ENCODE peak calls at places on chromosomes 1 and 21, in ten cellular contexts. I is GM12878; S is HuH-7.5; P is COLO829; Q is Caki2; V is fibroblast of pulmonary artery; O is activated CD4-positive, alpha-beta T cell treated with anti-CD3 and anti-CD28 coated beads, Interleukin-2, amount 50 U/mL, for 4 hours; N is ELR; Y is mesenchymal stem cell; E is T-cell. C is an unnamed sample.

GRCh38 chr1:115057661-115058249 is 28.1 kb downstream of the TSHB start:
- DNase-seq in I (no peak), S (no peak), P (no peak), Q (no peak), V (no peak), O (no peak), N (no peak), Y (no peak), E (no peak), C (no peak)

GRCh38 chr1:98870959-98871903 is 133.4 kb downstream of the PLPPR5 start:
- DNase-seq in I (peak; percentile 73), S (no peak), P (no peak), Q (no peak), V (peak; percentile 1), O (peak; percentile 12), N (peak; percentile 10), Y (no peak), E (peak; percentile 42), C (peak; percentile 70)

GRCh38 chr1:36536727-36537126 is 54.0 kb upstream of the CSF3R start:
- DNase-seq in I (no peak), S (no peak), P (no peak), Q (no peak), V (no peak), O (no peak), N (no peak), Y (no peak), E (no peak), C (no peak)

GRCh38 chr1:156944848-156945247 is 24.4 kb downstream of the LRRC71 start:
- DNase-seq in I (no peak), S (no peak), P (no peak), Q (no peak), V (no peak), O (no peak), N (no peak), Y (no peak), E (no peak), C (no peak)

GRCh38 chr1:220788146-220788545 is 1.4 kb downstream of the MTARC1 start:
- DNase-seq in I (no peak), S (no peak), P (no peak), Q (no peak), V (no peak), O (no peak), N (no peak), Y (no peak), E (no peak), C (no peak)

GRCh38 chr21:44552136-44552535 is 831 bp upstream of the KRTAP10-2 start:
- DNase-seq in I (no peak), S (no peak), P (no peak), Q (no peak), V (no peak), O (no peak), N (no peak), Y (no peak), E (no peak), C (no peak)

GRCh38 chr1:58922302-58923089 is 138.6 kb upstream of the JUN start:
- DNase-seq in I (peak; percentile 50), S (no peak), P (no peak), Q (peak; percentile 56), V (peak; percentile 63), O (no peak), N (no peak), Y (peak; percentile 73), E (peak; percentile 48), C (peak; percentile 87)

GRCh38 chr21:45575993-45576837 is 34.0 kb upstream of the SLC19A1 start:
- DNase-seq in I (no peak), S (no peak), P (no peak), Q (no peak), V (no peak), O (no peak), N (no peak), Y (no peak), E (no peak), C (no peak)

GRCh38 chr1:6412896-6413295 is 6.8 kb downstream of the HES2 start:
- DNase-seq in I (no peak), S (peak; percentile 29), P (no peak), Q (peak; percentile 57), V (peak; percentile 21), O (no peak), N (peak; percentile 38), Y (no peak), E (no peak), C (no peak)

GRCh38 chr1:156516821-156517220 is 16.2 kb upstream of the MEF2D start:
- DNase-seq in I (no peak), S (no peak), P (no peak), Q (no peak), V (no peak), O (no peak), N (no peak), Y (no peak), E (no peak), C (no peak)

GRCh38 chr21:46038341-46038829 is 56.8 kb downstream of the COL6A1 start:
- DNase-seq in I (no peak), S (no peak), P (no peak), Q (no peak), V (no peak), O (no peak), N (no peak), Y (no peak), E (no peak), C (no peak)

GRCh38 chr1:85317580-85317979 is 41.1 kb upstream of the BCL10 start:
- DNase-seq in I (no peak), S (no peak), P (no peak), Q (no peak), V (no peak), O (no peak), N (no peak), Y (no peak), E (no peak), C (no peak)